ENCODE peak calls at places on chromosomes 13 and 19, in nine cellular contexts. R is mesothelial cell of epicardium, O is PC-3, H is Calu3, B is adrenal gland, F is brain microvascular endothelial cell, T is epithelial cell of proximal tubule, Z is HFFc6, M is breast epithelium. J is an unnamed sample.
A peak's percentile ranks its signal among the peaks of the same experiment; 100 is the strongest.

GRCh38 chr13:97134364-97135095 is 87.6 kb upstream of the MBNL2 start:
- DNase-seq in O (peak; percentile 25), B (no peak), R (no peak), T (no peak), F (peak; percentile 61), Z (peak; percentile 11), H (no peak), M (no peak), J (no peak)

GRCh38 chr13:107144432-107144831 is 576.5 kb upstream of the ARGLU1 start:
- DNase-seq in M (no peak), Z (no peak), T (no peak), B (no peak), F (no peak), H (no peak), R (no peak), O (peak; percentile 12), J (no peak)

GRCh38 chr19:942133-942645 is 16.4 kb downstream of the ARID3A start:
- DNase-seq in T (no peak), F (no peak), Z (no peak), B (no peak), M (no peak), H (no peak), R (no peak), O (no peak), J (no peak)

GRCh38 chr19:16342002-16342715 is 17.5 kb downstream of the KLF2 start:
- DNase-seq in R (no peak), Z (no peak), H (no peak), O (no peak), T (no peak), B (peak; percentile 32), F (no peak), M (no peak), J (no peak)

GRCh38 chr13:76972430-76972829 is 19.5 kb upstream of the CLN5 start:
- DNase-seq in R (no peak), B (peak; percentile 48), T (no peak), F (no peak), Z (no peak), H (no peak), O (no peak), M (no peak), J (no peak)

GRCh38 chr19:13382633-13382938 is 123.7 kb downstream of the CACNA1A start:
- DNase-seq in Z (no peak), O (no peak), M (no peak), R (no peak), F (no peak), B (no peak), T (no peak), H (no peak), J (no peak)

GRCh38 chr19:39582891-39583625 is 19.3 kb upstream of the LGALS13 start:
- DNase-seq in H (no peak), T (no peak), M (no peak), O (no peak), Z (no peak), B (no peak), R (no peak), F (no peak), J (no peak)

GRCh38 chr13:41244555-41244954 is 18.8 kb downstream of the MTRF1 start:
- DNase-seq in Z (no peak), M (no peak), T (no peak), H (no peak), O (no peak), B (no peak), R (no peak), F (peak; percentile 17), J (no peak)

GRCh38 chr19:6457958-6458694 is 1.5 kb downstream of the SLC25A23 start:
- DNase-seq in R (no peak), O (no peak), Z (no peak), T (no peak), H (no peak), B (peak; percentile 13), M (no peak), F (no peak), J (no peak)

GRCh38 chr19:3759482-3760254 is 1.8 kb downstream of the APBA3 start:
- DNase-seq in R (no peak), B (no peak), F (no peak), O (no peak), T (no peak), Z (no peak), H (no peak), M (no peak), J (no peak)

GRCh38 chr19:51511353-51511752 is 9.8 kb upstream of the SIGLEC12 start:
- DNase-seq in M (no peak), B (no peak), O (peak; percentile 28), T (no peak), Z (peak; percentile 0), F (no peak), H (no peak), R (no peak), J (no peak)

GRCh38 chr13:113869263-113869662 is 5.4 kb upstream of the GAS6 start:
- DNase-seq in Z (no peak), H (no peak), B (no peak), T (no peak), M (no peak), O (no peak), F (no peak), R (no peak), J (no peak)

GRCh38 chr19:58519087-58519354 is 589 bp downstream of the ZBTB45 start:
- DNase-seq in Z (peak; percentile 60), R (peak; percentile 55), B (peak; percentile 78), O (peak; percentile 77), H (peak; percentile 81), F (peak; percentile 65), M (peak; percentile 74), T (peak; percentile 6), J (no peak)

GRCh38 chr19:1266818-1267440 is 2.2 kb upstream of the CIRBP start:
- DNase-seq in B (peak; percentile 77), O (peak; percentile 54), F (no peak), T (no peak), Z (peak; percentile 33), R (peak; percentile 74), H (peak; percentile 80), M (peak; percentile 82), J (no peak)

GRCh38 chr19:7673995-7674667 is 2.8 kb upstream of the MCEMP1 start:
- DNase-seq in B (peak; percentile 65), T (no peak), Z (peak; percentile 41), F (peak; percentile 50), M (no peak), R (no peak), O (peak; percentile 87), H (peak; percentile 59), J (no peak)

GRCh38 chr13:38582133-38582532 is 104.7 kb upstream of the FREM2 start:
- DNase-seq in H (peak; percentile 34), O (peak; percentile 59), T (no peak), F (peak; percentile 26), R (no peak), M (no peak), B (peak; percentile 23), Z (peak; percentile 39), J (no peak)
- TF ChIP-seq CTCF in H (peak; percentile 22), O (peak; percentile 63), T (peak; percentile 60), F (peak; percentile 48), R (peak; percentile 28), M (no peak), B (peak; percentile 50), Z (peak; percentile 72), J (peak; percentile 60)

GRCh38 chr13:93953856-93954255 is 525.6 kb downstream of the DCT start:
- DNase-seq in O (no peak), R (no peak), F (no peak), T (no peak), M (no peak), B (no peak), H (no peak), Z (no peak), J (no peak)

GRCh38 chr13:93956416-93956815 is 523.1 kb downstream of the DCT start:
- DNase-seq in Z (no peak), R (no peak), M (no peak), T (no peak), B (no peak), H (no peak), F (no peak), O (no peak), J (no peak)

GRCh38 chr13:93948523-93948922 is 531.0 kb downstream of the DCT start:
- DNase-seq in Z (no peak), O (no peak), M (no peak), B (no peak), R (no peak), F (no peak), H (no peak), T (no peak), J (no peak)

GRCh38 chr13:93947651-93948050 is 531.8 kb downstream of the DCT start:
- DNase-seq in F (no peak), T (no peak), H (no peak), M (no peak), R (no peak), B (no peak), Z (no peak), O (no peak), J (no peak)

GRCh38 chr13:93951153-93951552 is 528.3 kb downstream of the DCT start:
- DNase-seq in F (no peak), O (peak; percentile 7), R (no peak), Z (peak; percentile 8), B (no peak), T (no peak), H (no peak), M (no peak), J (no peak)
- TF ChIP-seq CTCF in F (peak; percentile 46), O (peak; percentile 47), R (no peak), Z (peak; percentile 46), B (no peak), T (peak; percentile 50), H (no peak), M (no peak), J (peak; percentile 23)

GRCh38 chr19:29745253-29745652 is 30.2 kb upstream of the C19orf12 start:
- DNase-seq in O (no peak), B (no peak), T (no peak), R (no peak), M (no peak), H (peak; percentile 14), F (no peak), Z (no peak), J (no peak)
- TF ChIP-seq CTCF in O (peak; percentile 28), B (no peak), T (peak; percentile 22), R (no peak), M (no peak), H (no peak), F (peak; percentile 47), Z (peak; percentile 59), J (no peak)

GRCh38 chr19:2543463-2544442 is 67.8 kb downstream of the GADD45B start:
- DNase-seq in R (peak; percentile 84), O (peak; percentile 94), T (peak; percentile 83), Z (peak; percentile 98), H (peak; percentile 88), M (peak; percentile 93), B (peak; percentile 98), F (peak; percentile 97), J (no peak)
- TF ChIP-seq CTCF in R (no peak), O (peak; percentile 35), T (peak; percentile 43), Z (peak; percentile 43), H (no peak), M (peak; percentile 26), B (no peak), F (peak; percentile 64), J (no peak)

J was measured in D721Med.